ENCODE peak calls at places on chromosome 1, in six cellular contexts. M is activated CD4-positive, CD25-positive, alpha-beta regulatory T cell treated with anti-CD3 and anti-CD28 coated beads, Interleukin-2, amount 50 U/mL, for 72 hours; L is mesothelial cell of epicardium; I is Right ventricle myocardium inferior; Q is CD8-positive, alpha-beta memory T cell; R is amygdala. X is an unnamed sample.

GRCh38 chr1:201358596-201358995 is 18.9 kb downstream of the TNNT2 start:
- DNase-seq in Q (no peak), R (no peak), M (no peak), L (no peak), I (no peak), X (peak)

GRCh38 chr1:42935313-42935624 is 23.4 kb downstream of the SLC2A1 start:
- DNase-seq in I (no peak), M (no peak), Q (peak), R (no peak), L (no peak), X (peak)

GRCh38 chr1:223363856-223364684 is at the start of gene SUSD4:
- DNase-seq in I (no peak), L (peak), M (peak), R (peak), Q (peak), X (no peak)

GRCh38 chr1:94119796-94120590 is 955 bp downstream of the ABCA4 start:
- DNase-seq in R (no peak), Q (no peak), I (no peak), M (no peak), L (no peak), X (no peak)

GRCh38 chr1:208445710-208446702 is 201.8 kb upstream of the PLXNA2 start:
- DNase-seq in Q (no peak), M (no peak), L (no peak), R (no peak), I (no peak), X (no peak)

GRCh38 chr1:151037032-151037431 is 646 bp downstream of the BNIPL start:
- DNase-seq in M (no peak), I (no peak), Q (no peak), R (no peak), L (no peak), X (no peak)

GRCh38 chr1:33256701-33257387 is 552 bp downstream of the ZNF362 start:
- DNase-seq in Q (peak), R (no peak), M (peak), L (no peak), I (peak), X (no peak)

GRCh38 chr1:91844862-91845528 is 41.0 kb downstream of the TGFBR3 start:
- DNase-seq in L (no peak), Q (no peak), I (no peak), R (no peak), M (no peak), X (peak)

GRCh38 chr1:246159290-246160227 is 347.5 kb downstream of the SMYD3 start:
- DNase-seq in R (no peak), L (no peak), Q (no peak), I (no peak), M (no peak), X (no peak)

X was measured in suprapubic skin.